ENCODE peak calls at places on chromosome 12, in six cellular contexts. W is HCT116, H is spleen, V is stomach, K is GM12878, F is upper lobe of left lung. B is an unnamed sample.

GRCh38 chr12:95228617-95229016 is 11.0 kb downstream of the VEZT start:
- DNase-seq in W (no peak), H (no peak), V (no peak), K (no peak), F (no peak), B (no peak)

GRCh38 chr12:131018808-131019397 is 65.2 kb downstream of the ADGRD1 start:
- DNase-seq in W (no peak), H (no peak), V (no peak), K (no peak), F (no peak), B (no peak)

GRCh38 chr12:10001141-10001778 is 2.3 kb upstream of the CLEC1B start:
- DNase-seq in W (no peak), H (no peak), V (no peak), K (no peak), F (no peak), B (no peak)

GRCh38 chr12:97568336-97569180 is 106.0 kb downstream of the RMST start:
- DNase-seq in W (no peak), H (no peak), V (peak; percentile 53), K (no peak), F (peak; percentile 59), B (no peak)

GRCh38 chr12:15679146-15679545 is 110.0 kb downstream of the EPS8 start:
- DNase-seq in W (no peak), H (no peak), V (no peak), K (no peak), F (no peak), B (no peak)

GRCh38 chr12:89135976-89136634 is 216.2 kb downstream of the DUSP6 start:
- DNase-seq in W (peak; percentile 68), H (no peak), V (no peak), K (no peak), F (no peak), B (no peak)

GRCh38 chr12:122880668-122881067 is 15.3 kb downstream of the VPS37B start:
- DNase-seq in W (no peak), H (no peak), V (no peak), K (no peak), F (peak; percentile 32), B (no peak)

GRCh38 chr12:41286426-41286825 is 98.3 kb downstream of the PDZRN4 start:
- DNase-seq in W (no peak), H (no peak), V (no peak), K (no peak), F (peak; percentile 26), B (no peak)

GRCh38 chr12:129202109-129202814 is 349.0 kb downstream of the GLT1D1 start:
- DNase-seq in W (no peak), H (no peak), V (no peak), K (no peak), F (no peak), B (no peak)

GRCh38 chr12:39368096-39368495 is 74.8 kb downstream of the KIF21A start:
- DNase-seq in W (no peak), H (no peak), V (no peak), K (no peak), F (no peak), B (no peak)

GRCh38 chr12:48109424-48109823 is 3.5 kb upstream of the SENP1 start:
- DNase-seq in W (no peak), H (no peak), V (no peak), K (no peak), F (no peak), B (no peak)

GRCh38 chr12:113899844-113900471 is 66.2 kb downstream of the RBM19 start:
- DNase-seq in W (no peak), H (no peak), V (no peak), K (no peak), F (no peak), B (no peak)

GRCh38 chr12:52230364-52231281 is 2.4 kb upstream of the KRT7 start:
- DNase-seq in W (no peak), H (peak; percentile 46), V (no peak), K (no peak), F (peak; percentile 80), B (no peak)

GRCh38 chr12:75831413-75831812 is 200.2 kb downstream of the PHLDA1 start:
- DNase-seq in W (no peak), H (no peak), V (no peak), K (no peak), F (no peak), B (no peak)

GRCh38 chr12:64694130-64695078 is 64.8 kb downstream of the GNS start:
- DNase-seq in W (no peak), H (no peak), V (no peak), K (no peak), F (no peak), B (no peak)

GRCh38 chr12:109310247-109311125 is 1.4 kb upstream of the FOXN4 start:
- DNase-seq in W (no peak), H (no peak), V (no peak), K (no peak), F (no peak), B (no peak)

GRCh38 chr12:109795023-109795422 is 38.2 kb downstream of the TRPV4 start:
- DNase-seq in W (no peak), H (no peak), V (no peak), K (no peak), F (no peak), B (no peak)

GRCh38 chr12:107400686-107401447 is 284.7 kb upstream of the PWP1 start:
- DNase-seq in W (no peak), H (no peak), V (no peak), K (no peak), F (no peak), B (no peak)

DNA sequence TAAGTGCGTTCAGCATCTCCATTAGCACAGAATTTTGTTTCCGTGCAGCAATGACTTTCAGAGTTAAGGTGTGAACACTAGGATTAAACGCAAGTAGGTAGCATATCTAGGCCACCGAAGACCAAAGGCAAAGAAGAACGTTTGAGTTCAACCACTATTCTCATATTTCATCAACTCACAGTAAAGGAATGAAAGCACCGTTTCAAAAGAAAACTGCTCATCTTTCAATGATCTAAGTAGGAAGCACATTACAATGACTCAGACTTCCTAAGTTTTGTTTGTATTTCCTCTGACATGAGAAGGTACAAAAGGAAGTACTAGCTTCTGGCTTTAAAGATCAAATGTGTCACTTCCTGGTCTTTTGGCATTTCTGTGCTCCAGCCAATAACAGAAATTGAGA is 57.6 kb downstream of the ACADS start:
- DNase-seq in W (peak; percentile 33), H (no peak), V (no peak), K (no peak), F (no peak), B (no peak)
- H3K4me3 ChIP-seq in W (no peak overlapping the region), H (no peak overlapping the region), V (no peak overlapping the region), K (no peak overlapping the region), F (no peak overlapping the region), B (no peak overlapping the region)

DNA sequence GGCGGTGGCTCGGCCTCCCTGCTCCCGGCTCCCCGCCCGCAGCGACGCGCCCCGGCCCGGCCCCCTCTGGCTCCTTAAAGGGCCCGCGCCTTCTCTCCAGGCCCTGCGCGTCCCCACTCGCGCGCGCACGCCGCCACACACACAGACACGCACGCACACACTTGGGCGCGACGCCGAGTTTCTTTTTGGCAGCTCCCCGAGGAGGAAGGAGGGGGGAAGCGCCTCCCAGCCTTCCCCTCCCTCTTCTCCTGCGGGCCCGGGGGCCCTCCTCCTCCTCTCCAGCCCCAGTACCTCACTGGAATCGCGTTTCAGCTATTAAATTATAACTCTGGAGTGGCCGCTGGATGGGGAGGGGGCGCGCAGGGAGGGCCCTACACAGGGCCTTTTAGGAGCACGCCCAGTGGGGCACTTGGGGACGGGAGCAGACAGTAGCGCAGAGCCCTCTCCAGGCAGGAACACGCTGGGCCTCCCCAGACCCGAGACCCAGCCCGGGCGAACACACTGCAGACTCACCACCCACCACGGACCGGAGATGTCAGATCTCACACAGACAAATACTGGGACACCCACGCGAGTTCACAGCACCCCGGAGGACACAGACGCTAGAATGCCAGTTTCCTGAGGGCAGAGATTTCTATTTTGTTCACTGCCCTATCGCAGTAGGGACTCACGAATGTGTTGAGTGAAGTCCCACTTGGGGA is 411 bp upstream of the NCOR2 start:
- DNase-seq in W (no peak), H (peak; percentile 97), V (peak; percentile 93), K (no peak), F (peak; percentile 94), B (peak; percentile 94)
- TF ChIP-seq POLR2A in W (no peak), H (no peak), V (no peak), K (peak; percentile 57), F (no peak), B (no peak)

GRCh38 chr12:124740691-124741137 is 123.0 kb downstream of the SCARB1 start:
- DNase-seq in W (peak; percentile 78), H (no peak), V (peak; percentile 78), K (no peak), F (peak; percentile 43), B (no peak)
- TF ChIP-seq POLR2AphosphoS5 in W (peak; percentile 56), H (peak; percentile 41), V (peak; percentile 5), K (no peak), F (peak; percentile 67), B (no peak)

DNA sequence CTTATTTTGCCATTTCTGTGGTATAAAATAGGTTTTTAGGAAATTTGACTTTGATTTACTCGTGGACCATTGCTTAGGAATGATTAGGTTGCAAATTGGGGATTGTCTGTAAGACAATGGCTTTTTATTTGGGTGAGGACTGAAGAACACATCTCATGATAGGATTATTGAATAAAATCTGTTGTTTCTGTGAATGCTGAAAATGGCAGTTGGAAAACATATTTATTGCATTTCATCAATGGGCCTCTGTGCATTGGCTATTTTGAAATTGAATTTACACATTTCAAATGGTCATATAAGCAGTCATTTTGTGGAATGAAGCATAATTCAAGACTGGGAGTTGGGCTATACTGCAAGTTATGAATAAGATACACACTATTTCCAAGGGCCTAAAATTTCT is 46.0 kb downstream of the FGD4 start:
- DNase-seq in W (no peak), H (no peak), V (no peak), K (no peak), F (no peak), B (no peak)
- H3K4me3 ChIP-seq in W (no peak overlapping the region), H (no peak overlapping the region), V (no peak overlapping the region), K (no peak overlapping the region), F (no peak overlapping the region), B (no peak overlapping the region)

DNA sequence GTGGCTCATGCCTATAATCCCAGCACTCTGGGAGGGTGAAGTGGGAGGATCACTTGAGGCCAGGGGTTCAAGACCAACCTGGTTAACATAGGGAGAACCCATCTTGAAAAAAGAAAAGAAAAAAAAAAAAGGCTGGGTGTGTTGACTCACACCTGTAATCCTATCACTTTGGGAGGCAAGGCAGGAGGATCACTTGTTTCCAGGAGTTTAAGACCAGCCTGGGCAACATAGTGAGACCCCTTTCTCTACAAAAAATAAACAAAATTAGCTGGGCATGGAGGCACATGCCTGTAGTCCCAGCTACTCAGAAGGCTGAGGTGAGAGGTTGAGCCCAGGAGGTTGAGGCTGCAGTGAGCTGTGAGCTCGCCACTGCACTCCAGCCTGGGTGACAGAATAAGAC is 23.0 kb upstream of the LRP1-AS start:
- DNase-seq in W (no peak), H (no peak), V (no peak), K (no peak), F (no peak), B (no peak)
- TF ChIP-seq POLR2A in W (no peak), H (no peak), V (no peak), K (no peak), F (no peak), B (no peak)

DNA sequence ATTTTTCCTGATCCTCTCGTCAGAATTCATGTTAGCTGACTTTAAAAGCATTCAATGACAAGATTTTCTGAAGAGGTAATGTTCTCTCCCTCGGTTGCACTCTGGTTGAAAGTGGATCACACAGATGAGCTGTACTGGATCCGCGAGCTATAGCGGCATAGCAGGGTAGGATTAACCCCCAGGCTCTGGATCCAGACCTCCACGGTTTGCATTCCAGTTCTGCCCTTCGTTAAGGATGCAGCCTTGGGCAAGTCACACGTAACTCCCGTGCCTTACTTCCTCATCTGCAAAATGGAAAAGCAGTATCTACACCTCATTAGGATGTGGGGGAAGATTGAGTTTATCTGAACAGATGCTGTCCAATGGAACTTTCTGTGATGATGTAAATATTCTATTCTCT is 13.8 kb downstream of the CCDC92 start:
- DNase-seq in W (no peak), H (no peak), V (no peak), K (no peak), F (no peak), B (no peak)
- TF ChIP-seq POLR2AphosphoS5 in W (no peak), H (no peak), V (no peak), K (no peak), F (no peak), B (no peak)

GRCh38 chr12:11861155-11861863 is 209.4 kb upstream of the BCL2L14 start:
- DNase-seq in W (no peak), H (no peak), V (no peak), K (no peak), F (no peak), B (no peak)
- H3K4me3 ChIP-seq in W (no peak overlapping the region), H (no peak overlapping the region), V (no peak overlapping the region), K (no peak overlapping the region), F (no peak overlapping the region), B (no peak overlapping the region)

B was measured in suprapubic skin.